ENCODE peak calls at places on chromosomes 4 and X, in nine cellular contexts. V, I, X, P, G, N, O, U and K are unnamed samples.

GRCh38 chrX:41265615-41266014 is 68.3 kb upstream of the DDX3X start:
- DNase-seq in X (no peak), N (peak; percentile 31), I (no peak), O (peak; percentile 51), V (no peak), U (no peak), P (no peak), G (no peak), K (peak; percentile 46)

GRCh38 chrX:136496768-136497555 is 430 bp upstream of the HTATSF1 start:
- DNase-seq in N (peak; percentile 89), G (peak; percentile 87), U (peak; percentile 85), V (peak; percentile 79), O (peak; percentile 48), X (peak; percentile 72), I (peak; percentile 87), P (peak; percentile 84), K (peak; percentile 76)

GRCh38 chr4:58688603-58689002 is 1578.4 kb upstream of the IGFBP7 start:
- DNase-seq in I (no peak), G (no peak), N (no peak), O (no peak), V (no peak), P (no peak), U (no peak), X (no peak), K (no peak)

GRCh38 chr4:83724488-83725060 is 188.7 kb downstream of the GPAT3 start:
- DNase-seq in X (no peak), P (no peak), V (no peak), N (no peak), G (no peak), U (no peak), I (no peak), O (no peak), K (no peak)

GRCh38 chrX:19214248-19214787 is 92.0 kb upstream of the ADGRG2 start:
- DNase-seq in I (no peak), X (no peak), N (no peak), V (no peak), O (no peak), U (no peak), G (no peak), P (no peak), K (no peak)

GRCh38 chrX:36856849-36857248 is 151.3 kb upstream of the FAM47C start:
- DNase-seq in U (no peak), V (no peak), P (no peak), G (peak; percentile 4), O (no peak), N (no peak), I (no peak), X (no peak), K (no peak)

GRCh38 chr4:8853249-8853648 is 18.4 kb downstream of the HMX1 start:
- DNase-seq in U (no peak), X (no peak), G (peak; percentile 33), N (no peak), V (no peak), O (no peak), P (no peak), I (no peak), K (no peak)

GRCh38 chrX:25084446-25084845 is 68.7 kb upstream of the ARX start:
- DNase-seq in X (no peak), V (no peak), U (no peak), N (no peak), G (no peak), I (no peak), P (no peak), O (no peak), K (no peak)

GRCh38 chrX:106932492-106932923 is 12.3 kb downstream of the CLDN2 start:
- DNase-seq in P (peak; percentile 46), I (no peak), X (no peak), V (no peak), G (no peak), N (peak; percentile 45), O (no peak), U (no peak), K (peak; percentile 69)

GRCh38 chr4:63618883-63619573 is 790.2 kb downstream of the TECRL start:
- DNase-seq in P (no peak), G (no peak), N (no peak), V (no peak), O (no peak), I (no peak), U (no peak), X (no peak), K (no peak)

GRCh38 chr4:8516996-8517550 is 63.1 kb upstream of the GPR78 start:
- DNase-seq in V (no peak), N (no peak), U (no peak), G (no peak), X (no peak), O (no peak), I (no peak), P (no peak), K (no peak)

GRCh38 chrX:149962859-149963757 is 24.8 kb upstream of the EOLA2 start:
- DNase-seq in G (peak; percentile 61), U (peak; percentile 41), V (peak; percentile 48), P (no peak), I (no peak), O (no peak), X (no peak), N (peak; percentile 73), K (peak; percentile 81)

GRCh38 chr4:105246712-105247111 is 100.0 kb downstream of the TET2 start:
- DNase-seq in I (no peak), X (no peak), P (no peak), G (no peak), O (no peak), N (peak; percentile 86), U (no peak), V (no peak), K (peak; percentile 12)

GRCh38 chr4:5048721-5049120 is 2.6 kb upstream of the STK32B start:
- DNase-seq in V (no peak), P (no peak), I (no peak), N (no peak), O (no peak), U (no peak), G (no peak), X (no peak), K (no peak)

GRCh38 chr4:5051692-5052423 is 578 bp downstream of the STK32B start:
- DNase-seq in O (no peak), P (no peak), I (no peak), N (no peak), V (peak; percentile 25), G (peak; percentile 70), X (peak; percentile 83), U (no peak), K (no peak)

GRCh38 chr4:5051210-5051691 is at the start of gene STK32B:
- DNase-seq in V (peak; percentile 36), G (peak; percentile 87), U (peak; percentile 51), O (no peak), N (peak; percentile 76), P (peak; percentile 57), I (peak; percentile 41), X (peak; percentile 81), K (peak; percentile 79)

GRCh38 chr4:5052424-5052702 is 1.1 kb downstream of the STK32B start:
- DNase-seq in N (no peak), U (no peak), X (no peak), I (no peak), G (no peak), V (no peak), O (no peak), P (no peak), K (no peak)

GRCh38 chr4:5050520-5050955 is 742 bp upstream of the STK32B start:
- DNase-seq in V (peak; percentile 63), I (peak; percentile 62), O (no peak), P (peak; percentile 56), G (peak; percentile 91), X (peak; percentile 82), N (peak; percentile 82), U (peak; percentile 82), K (peak; percentile 68)
- TF ChIP-seq CTCF in V (peak; percentile 54), I (peak; percentile 44), O (peak; percentile 84), P (no peak), G (peak; percentile 91), X (peak; percentile 90), N (peak; percentile 81), U (peak; percentile 83), K (peak; percentile 89)

GRCh38 chr4:37453004-37453360 is 208.4 kb downstream of the NWD2 start:
- DNase-seq in G (peak; percentile 89), V (peak; percentile 27), P (no peak), I (no peak), U (peak; percentile 43), O (peak; percentile 46), X (peak; percentile 65), N (peak; percentile 74), K (peak; percentile 4)
- H3K4me3 ChIP-seq in G (peak overlapping the region; percentile 78), V (peak overlapping the region; percentile 34), P (peak overlapping the region; percentile 74), I (no peak overlapping the region), U (peak overlapping the region; percentile 37), O (peak overlapping the region; percentile 48), X (peak overlapping the region; percentile 46), N (no peak overlapping the region), K (no peak overlapping the region)

GRCh38 chr4:170198742-170199141 is 109.0 kb upstream of the AADAT start:
- DNase-seq in G (peak; percentile 20), V (no peak), U (no peak), I (no peak), P (no peak), O (peak; percentile 4), X (no peak), N (no peak), K (no peak)
- TF ChIP-seq CTCF in G (no peak), V (no peak), U (no peak), I (no peak), P (no peak), O (peak; percentile 42), X (no peak), N (no peak), K (no peak)

GRCh38 chr4:88971536-88971935 is 85.4 kb downstream of the FAM13A start:
- DNase-seq in U (no peak), O (no peak), N (peak; percentile 55), P (no peak), V (no peak), X (no peak), G (no peak), I (no peak), K (no peak)

GRCh38 chr4:88981571-88981970 is 75.4 kb downstream of the FAM13A start:
- DNase-seq in X (no peak), G (no peak), V (no peak), P (no peak), O (no peak), I (no peak), N (peak; percentile 47), U (no peak), K (no peak)

GRCh38 chr4:88976514-88977035 is 80.4 kb downstream of the FAM13A start:
- DNase-seq in O (no peak), I (no peak), G (no peak), V (no peak), U (no peak), X (no peak), P (no peak), N (no peak), K (no peak)

GRCh38 chr4:88979292-88979691 is 77.7 kb downstream of the FAM13A start:
- DNase-seq in P (no peak), G (no peak), V (no peak), I (no peak), N (no peak), U (no peak), O (no peak), X (no peak), K (no peak)

DNA sequence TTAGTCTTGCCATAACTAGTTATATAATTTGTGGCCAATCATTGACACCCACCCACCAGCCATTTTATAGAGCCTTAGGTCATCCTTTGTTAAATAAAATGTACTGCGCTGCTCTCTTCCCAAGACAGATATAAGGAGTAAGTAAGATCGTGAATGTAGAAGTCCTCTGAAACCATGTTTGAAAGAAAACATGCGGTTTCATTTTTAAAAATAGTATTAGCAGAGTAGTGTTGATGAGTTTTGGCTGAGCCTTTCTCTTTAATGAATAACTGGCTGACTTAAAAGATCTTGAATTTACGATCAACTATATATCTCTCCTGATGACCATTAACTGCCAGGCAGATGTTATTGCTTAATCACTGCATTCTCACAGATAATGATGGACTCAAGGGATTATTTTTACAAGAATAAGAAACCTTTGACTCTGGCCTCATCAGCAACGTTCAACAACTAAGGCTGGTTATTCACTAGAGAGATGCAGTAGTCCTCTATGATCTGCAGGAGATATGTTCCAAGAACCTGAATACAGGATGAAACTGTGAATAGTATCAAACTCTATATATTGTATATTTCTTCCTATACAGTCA is 81.0 kb downstream of the FAM13A start:
- DNase-seq in X (no peak), N (peak; percentile 25), I (no peak), P (no peak), G (no peak), U (no peak), V (no peak), O (no peak), K (peak; percentile 62)
- H3K4me3 ChIP-seq in X (no peak overlapping the region), N (no peak overlapping the region), I (no peak overlapping the region), P (no peak overlapping the region), G (no peak overlapping the region), U (no peak overlapping the region), V (no peak overlapping the region), O (no peak overlapping the region), K (peak overlapping the region; percentile 21)